ENCODE peak calls at places on chromosomes 2 and 18, in eight cellular contexts. Y is thyroid gland, Z is heart left ventricle, E is ovary, Q is endothelial cell of umbilical vein, O is A549, I is sigmoid colon, L is esophagus squamous epithelium. D is an unnamed sample.

GRCh38 chr2:238473014-238473413 is 46.3 kb downstream of the ASB1 start:
- DNase-seq in O (no peak), Q (no peak), Y (no peak), L (no peak), E (no peak), I (no peak), Z (no peak), D (no peak)

GRCh38 chr18:59516356-59517155 is 157.5 kb upstream of the LMAN1 start:
- DNase-seq in I (peak), E (peak), Q (peak), L (no peak), Y (peak), O (peak), Z (no peak), D (peak)

GRCh38 chr2:100842241-100842922 is 22.4 kb downstream of the NPAS2 start:
- DNase-seq in L (no peak), Z (no peak), E (no peak), Y (no peak), I (no peak), Q (no peak), O (no peak), D (no peak)

GRCh38 chr2:226788881-226789485 is 10.6 kb downstream of the IRS1 start:
- DNase-seq in Z (no peak), Q (no peak), L (no peak), Y (no peak), E (no peak), I (no peak), O (no peak), D (no peak)

GRCh38 chr2:123953848-123954247 is 71.2 kb upstream of the CNTNAP5 start:
- DNase-seq in Z (no peak), E (no peak), I (no peak), Y (no peak), O (no peak), L (no peak), Q (no peak), D (peak)

GRCh38 chr2:135164431-135164830 is 112.3 kb downstream of the RAB3GAP1 start:
- DNase-seq in Y (no peak), E (no peak), Q (no peak), L (no peak), Z (no peak), I (no peak), O (no peak), D (no peak)

GRCh38 chr2:209298601-209299000 is 125.2 kb upstream of the MAP2 start:
- DNase-seq in O (no peak), E (no peak), Q (no peak), L (no peak), Z (no peak), Y (no peak), I (no peak), D (no peak)

GRCh38 chr2:23563673-23564617 is 179.0 kb downstream of the KLHL29 start:
- DNase-seq in Q (no peak), O (no peak), Z (peak), Y (no peak), E (peak), I (peak), L (no peak), D (no peak)

GRCh38 chr2:45132551-45132950 is 123.3 kb upstream of the SIX2 start:
- DNase-seq in I (no peak), Q (no peak), E (no peak), O (no peak), Z (no peak), Y (no peak), L (no peak), D (no peak)

GRCh38 chr2:172845008-172845670 is 109.5 kb downstream of the RAPGEF4 start:
- DNase-seq in I (no peak), E (no peak), Q (no peak), Y (no peak), L (no peak), Z (no peak), O (no peak), D (no peak)

GRCh38 chr2:181025004-181025403 is 44.6 kb downstream of the UBE2E3 start:
- DNase-seq in Q (no peak), E (no peak), L (no peak), Y (no peak), O (no peak), I (no peak), Z (no peak), D (no peak)

GRCh38 chr2:237550057-237550415 is 16.3 kb upstream of the PRLH start:
- DNase-seq in Y (no peak), L (no peak), E (no peak), Z (no peak), I (no peak), Q (no peak), O (no peak), D (no peak)

GRCh38 chr2:54672587-54673456 is 50.6 kb upstream of the EML6 start:
- DNase-seq in I (no peak), Q (peak), Z (no peak), E (no peak), L (no peak), O (no peak), Y (peak), D (no peak)

GRCh38 chr2:20224716-20225293 is at the start of gene SDC1:
- DNase-seq in Y (peak), E (peak), Z (peak), L (no peak), O (peak), I (peak), Q (peak), D (peak)
- TF ChIP-seq POLR2A in Y (peak), E (no peak), Z (no peak), L (peak), O (peak), I (no peak), Q (no peak), D (no peak)

DNA sequence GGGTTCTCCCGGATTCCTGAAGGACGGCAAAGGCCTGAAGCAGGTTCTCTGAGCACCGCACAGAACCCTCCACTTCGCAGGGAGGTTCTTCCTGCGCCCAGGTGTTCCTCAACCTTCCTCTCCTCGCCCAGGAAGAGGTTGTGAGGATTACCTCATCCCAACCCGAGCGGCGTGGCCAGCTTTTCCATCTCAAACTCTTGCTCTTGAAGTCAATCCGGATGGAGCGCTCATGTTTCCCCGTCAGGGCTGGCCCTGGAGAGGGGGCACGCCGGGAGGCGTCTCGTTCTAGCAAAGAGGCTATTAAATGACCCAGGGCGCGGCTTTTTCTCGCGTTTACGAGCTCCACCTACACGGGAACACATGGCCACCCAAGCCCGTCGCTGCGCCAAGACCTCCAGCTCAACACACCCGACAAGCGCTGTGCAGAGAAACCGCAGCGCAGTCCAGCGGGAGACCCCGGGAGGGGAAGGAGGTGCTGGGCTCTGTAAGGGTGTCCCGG is 565 bp upstream of the RAB10 start:
- DNase-seq in Y (peak), O (peak), Q (peak), L (peak), E (peak), I (no peak), Z (peak), D (peak)
- TF ChIP-seq POLR2A in Y (peak), O (peak), Q (peak), L (peak), E (no peak), I (peak), Z (no peak), D (no peak)

GRCh38 chr2:132430895-132431294 is 14.3 kb downstream of the GPR39 start:
- DNase-seq in O (no peak), Y (peak), L (no peak), E (no peak), I (no peak), Z (no peak), Q (no peak), D (no peak)
- TF ChIP-seq POLR2A in O (no peak), Y (no peak), L (no peak), E (no peak), I (no peak), Z (no peak), Q (no peak), D (no peak)

DNA sequence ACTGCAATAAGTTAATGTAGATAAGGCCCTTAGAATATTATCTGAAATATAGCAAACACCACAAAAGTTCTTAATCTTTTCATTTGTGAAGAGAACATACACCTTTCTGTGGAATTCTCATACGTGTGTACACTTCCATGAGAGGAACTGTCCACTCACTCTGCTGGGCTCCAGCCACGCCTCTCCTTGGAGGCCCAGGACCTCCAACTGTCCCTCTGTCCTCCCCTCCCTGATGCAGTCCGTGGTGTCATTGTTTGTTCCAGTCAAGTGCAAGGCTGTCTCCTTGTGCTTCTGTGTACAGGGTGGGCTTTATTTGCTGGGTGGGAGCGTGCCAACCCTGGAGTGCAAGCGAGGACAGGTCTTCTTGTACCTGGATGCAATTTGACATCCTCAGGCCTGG is 8.7 kb downstream of the RAB12 start:
- DNase-seq in Q (no peak), L (no peak), E (no peak), O (no peak), Z (no peak), Y (no peak), I (no peak), D (no peak)
- TF ChIP-seq POLR2A in Q (no peak), L (no peak), E (no peak), O (no peak), Z (no peak), Y (no peak), I (no peak), D (no peak)

DNA sequence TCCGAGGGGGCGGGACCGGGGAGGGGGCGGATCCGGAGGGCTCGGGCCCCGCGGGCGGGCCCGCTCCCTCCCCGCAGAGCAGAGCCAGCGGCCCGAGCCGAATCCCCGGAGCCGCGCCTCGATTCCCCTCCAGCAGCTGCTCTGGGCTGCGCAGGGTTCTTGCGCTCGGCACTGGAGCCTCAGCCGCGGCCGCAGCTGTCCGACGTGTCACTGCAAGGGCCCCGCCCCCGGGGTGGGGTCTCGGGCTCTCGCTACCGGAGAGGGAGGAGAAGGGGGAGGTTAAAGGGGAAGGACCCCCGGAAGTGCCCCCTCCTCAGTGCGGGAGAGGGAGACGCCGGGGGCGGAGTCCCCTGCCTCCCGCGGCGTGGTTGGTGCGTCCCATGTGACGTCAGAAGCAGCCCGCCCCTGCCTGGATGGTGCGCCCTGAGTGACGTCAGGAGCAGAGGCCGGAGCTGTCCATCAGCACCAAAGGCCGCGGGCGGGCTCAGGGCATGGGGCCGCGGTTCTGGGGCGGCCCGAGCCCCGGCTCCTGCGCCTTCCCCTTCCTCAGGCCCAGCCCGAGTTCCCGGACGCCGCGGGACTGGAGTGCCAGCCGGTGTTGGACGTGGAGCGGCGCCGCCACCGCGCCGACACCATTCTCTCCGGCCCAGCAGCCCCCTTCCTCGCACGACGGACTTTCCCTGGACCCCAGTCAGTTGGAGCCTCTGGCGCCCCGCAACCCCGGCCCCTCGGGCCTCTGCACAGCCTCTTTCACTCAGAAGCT is at the start of the genes CHPF and TMEM198:
- DNase-seq in L (peak), Y (peak), E (peak), O (peak), Q (peak), I (peak), Z (peak), D (peak)
- TF ChIP-seq POLR2A in L (peak), Y (peak), E (peak), O (no peak), Q (no peak), I (peak), Z (no peak), D (no peak)

DNA sequence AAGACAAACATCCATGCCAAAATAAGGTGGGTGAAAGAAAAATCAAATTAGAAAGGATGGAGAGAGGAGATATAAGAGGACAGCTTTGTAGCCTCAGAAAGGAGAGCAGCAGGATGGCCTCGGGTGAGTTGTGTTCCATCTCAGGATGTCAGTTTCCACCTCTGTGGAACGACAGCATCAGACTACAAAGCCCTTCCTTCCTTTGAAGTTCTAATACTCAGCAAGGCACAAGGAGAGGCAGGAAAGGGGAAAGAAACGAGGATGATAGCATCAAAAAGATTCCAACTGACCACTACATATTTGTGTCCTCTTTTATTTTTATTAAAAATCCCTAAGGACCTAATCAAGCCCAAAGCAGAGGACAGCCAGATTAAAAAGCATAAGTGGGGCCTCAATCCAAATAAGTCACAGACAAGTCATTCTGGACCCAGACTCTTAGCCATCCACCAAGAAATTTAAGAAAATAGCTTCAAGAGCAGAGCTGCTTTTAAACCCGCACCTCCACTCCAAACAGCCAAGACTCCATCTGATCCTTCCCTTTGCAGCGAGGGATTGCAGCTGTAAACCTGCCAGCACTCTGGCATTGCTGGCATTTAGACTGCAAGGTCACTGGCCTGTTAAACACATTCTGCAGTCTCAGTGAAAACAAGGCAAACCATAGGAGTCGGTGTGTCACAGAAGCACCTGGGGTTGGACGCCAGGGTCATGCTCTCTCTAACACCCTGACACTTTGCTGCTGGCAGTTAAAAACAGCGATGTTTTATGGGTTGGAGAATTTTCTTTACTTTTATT is 314.5 kb upstream of the CHAC2 start:
- DNase-seq in Q (no peak), L (no peak), I (no peak), O (no peak), E (no peak), Z (no peak), Y (peak), D (no peak)
- TF ChIP-seq POLR2A in Q (no peak), L (no peak), I (no peak), O (no peak), E (no peak), Z (no peak), Y (no peak), D (no peak)

GRCh38 chr2:120734930-120735611 is 597 bp upstream of the GLI2 start:
- DNase-seq in I (no peak), Y (no peak), L (no peak), Z (peak), Q (no peak), O (no peak), E (peak), D (no peak)

GRCh38 chr2:120737802-120738516 is 2.3 kb downstream of the GLI2 start:
- DNase-seq in L (no peak), Q (no peak), I (no peak), E (no peak), Z (peak), Y (peak), O (no peak), D (no peak)

GRCh38 chr2:120736202-120736954 is 710 bp downstream of the GLI2 start:
- DNase-seq in I (no peak), Q (peak), Z (peak), L (no peak), O (peak), E (peak), Y (no peak), D (no peak)

GRCh38 chr2:120736955-120737801 is 1.5 kb downstream of the GLI2 start:
- DNase-seq in I (peak), O (peak), Y (peak), E (peak), Z (peak), L (no peak), Q (no peak), D (no peak)

GRCh38 chr2:120735750-120736170 is at the start of gene GLI2:
- DNase-seq in Y (peak), L (no peak), E (peak), O (peak), Z (peak), Q (peak), I (peak), D (peak)
- TF ChIP-seq POLR2A in Y (no peak), L (no peak), E (peak), O (peak), Z (no peak), Q (no peak), I (no peak), D (no peak)

GRCh38 chr2:98514096-98514639 is 69.5 kb downstream of the INPP4A start:
- DNase-seq in Z (no peak), E (no peak), Q (no peak), O (no peak), Y (no peak), I (no peak), L (no peak), D (no peak)
- TF ChIP-seq POLR2A in Z (no peak), E (no peak), Q (no peak), O (no peak), Y (no peak), I (no peak), L (no peak), D (no peak)

GRCh38 chr2:219406861-219407230 is 11.3 kb upstream of the DES start:
- DNase-seq in Z (no peak), Y (no peak), I (peak), E (no peak), Q (no peak), O (no peak), L (no peak), D (no peak)

GRCh38 chr2:219410390-219410789 is 7.8 kb upstream of the DES start:
- DNase-seq in O (no peak), Z (no peak), E (no peak), I (no peak), L (no peak), Q (no peak), Y (no peak), D (no peak)

GRCh38 chr2:219409619-219410018 is 8.6 kb upstream of the DES start:
- DNase-seq in E (no peak), Q (no peak), Z (no peak), I (no peak), L (no peak), Y (no peak), O (no peak), D (no peak)

GRCh38 chr2:219405958-219406860 is 12.0 kb upstream of the DES start:
- DNase-seq in Z (no peak), L (no peak), O (no peak), E (no peak), Q (no peak), I (no peak), Y (no peak), D (no peak)

GRCh38 chr2:219408101-219409030 is 9.8 kb upstream of the DES start:
- DNase-seq in Z (no peak), O (no peak), E (no peak), Q (no peak), I (peak), L (no peak), Y (no peak), D (no peak)
- TF ChIP-seq POLR2A in Z (no peak), O (no peak), E (no peak), Q (no peak), I (peak), L (no peak), Y (no peak), D (no peak)